ENCODE peak calls at places on chromosomes 5 and 9, in four cellular contexts. One of them, this sample, is unnamed.
A peak's percentile ranks its signal among the peaks of the same experiment; 100 is the strongest.

GRCh38 chr9:76321185-76321828 is 72.9 kb downstream of the RFK start:
- DNase-seq in GM12878: no peak
- DNase-seq in K562: peak; percentile 13
- DNase-seq in HepG2: no peak
- DNase-seq in this sample: no peak

GRCh38 chr9:11149065-11149464 is 536.3 kb upstream of the PTPRD start:
- DNase-seq in GM12878: no peak
- DNase-seq in K562: no peak
- DNase-seq in HepG2: no peak
- DNase-seq in this sample: no peak

GRCh38 chr5:108801776-108802175 is 54.1 kb downstream of the FER start:
- DNase-seq in GM12878: no peak
- DNase-seq in K562: no peak
- DNase-seq in HepG2: peak; percentile 40
- DNase-seq in this sample: no peak

GRCh38 chr5:23012842-23013241 is 159.7 kb upstream of the CDH12 start:
- DNase-seq in GM12878: peak; percentile 17
- DNase-seq in K562: no peak
- DNase-seq in HepG2: no peak
- DNase-seq in this sample: no peak

GRCh38 chr5:79868271-79868670 is 122.8 kb downstream of the MTX3 start:
- DNase-seq in GM12878: no peak
- DNase-seq in K562: no peak
- DNase-seq in HepG2: no peak
- DNase-seq in this sample: no peak

GRCh38 chr5:81506900-81507588 is 113.1 kb upstream of the ACOT12 start:
- DNase-seq in GM12878: peak; percentile 67
- DNase-seq in K562: peak; percentile 75
- DNase-seq in HepG2: peak; percentile 45
- DNase-seq in this sample: peak; percentile 68

GRCh38 chr9:34332370-34332964 is 3.1 kb downstream of the NUDT2 start:
- DNase-seq in GM12878: peak; percentile 12
- DNase-seq in K562: peak; percentile 14
- DNase-seq in HepG2: peak; percentile 60
- DNase-seq in this sample: peak; percentile 31

GRCh38 chr9:36165766-36166149 is 3.4 kb upstream of the CCIN start:
- DNase-seq in GM12878: no peak
- DNase-seq in K562: no peak
- DNase-seq in HepG2: no peak
- DNase-seq in this sample: no peak

GRCh38 chr5:141001854-141002666 is 35.8 kb downstream of the PCDHAC2 start:
- DNase-seq in GM12878: no peak
- DNase-seq in K562: no peak
- DNase-seq in HepG2: no peak
- DNase-seq in this sample: peak; percentile 17

GRCh38 chr9:38096238-38096805 is 27.3 kb upstream of the SHB start:
- DNase-seq in GM12878: no peak
- DNase-seq in K562: no peak
- DNase-seq in HepG2: no peak
- DNase-seq in this sample: no peak

GRCh38 chr9:116870566-116870965 is 183.5 kb downstream of the TRIM32 start:
- DNase-seq in GM12878: no peak
- DNase-seq in K562: no peak
- DNase-seq in HepG2: peak; percentile 2
- DNase-seq in this sample: no peak

GRCh38 chr5:100668511-100668910 is 133.3 kb downstream of the FAM174A start:
- DNase-seq in GM12878: no peak
- DNase-seq in K562: no peak
- DNase-seq in HepG2: no peak
- DNase-seq in this sample: no peak

GRCh38 chr5:113147088-113147487 is 170.5 kb downstream of the DCP2 start:
- DNase-seq in GM12878: no peak
- DNase-seq in K562: no peak
- DNase-seq in HepG2: no peak
- DNase-seq in this sample: no peak

GRCh38 chr5:5751987-5752386 is 329.5 kb downstream of the ICE1 start:
- DNase-seq in GM12878: peak; percentile 28
- DNase-seq in K562: no peak
- DNase-seq in HepG2: no peak
- DNase-seq in this sample: no peak

GRCh38 chr5:178180141-178180863 is 6.9 kb downstream of the GMCL2 start:
- DNase-seq in GM12878: no peak
- DNase-seq in K562: no peak
- DNase-seq in HepG2: no peak
- DNase-seq in this sample: no peak

GRCh38 chr9:15513335-15513734 is 2.6 kb upstream of the PSIP1 start:
- DNase-seq in GM12878: no peak
- DNase-seq in K562: peak; percentile 19
- DNase-seq in HepG2: peak; percentile 32
- DNase-seq in this sample: peak; percentile 15

GRCh38 chr5:180467028-180467427 is 27.2 kb upstream of the CNOT6 start:
- DNase-seq in GM12878: no peak
- DNase-seq in K562: no peak
- DNase-seq in HepG2: no peak
- DNase-seq in this sample: no peak

GRCh38 chr5:97375959-97376358 is 192.9 kb upstream of the RIOK2 start:
- DNase-seq in GM12878: no peak
- DNase-seq in K562: no peak
- DNase-seq in HepG2: no peak
- DNase-seq in this sample: no peak

GRCh38 chr9:37760416-37761165 is 7.0 kb downstream of the TRMT10B start:
- DNase-seq in GM12878: no peak
- DNase-seq in K562: no peak
- DNase-seq in HepG2: peak; percentile 20
- DNase-seq in this sample: no peak

GRCh38 chr5:36054646-36055045 is 12.0 kb downstream of the UGT3A2 start:
- DNase-seq in GM12878: no peak
- DNase-seq in K562: no peak
- DNase-seq in HepG2: no peak
- DNase-seq in this sample: no peak

GRCh38 chr9:88052446-88052845 is 78.1 kb upstream of the CDK20 start:
- DNase-seq in GM12878: no peak
- DNase-seq in K562: no peak
- DNase-seq in HepG2: no peak
- DNase-seq in this sample: no peak

GRCh38 chr5:178333821-178334481 is 101.3 kb upstream of the PHYKPL start:
- DNase-seq in GM12878: no peak
- DNase-seq in K562: no peak
- DNase-seq in HepG2: no peak
- DNase-seq in this sample: no peak

GRCh38 chr5:6125781-6126180 is 252.6 kb downstream of the MED10 start:
- DNase-seq in GM12878: no peak
- DNase-seq in K562: no peak
- DNase-seq in HepG2: no peak
- DNase-seq in this sample: no peak

GRCh38 chr5:135396459-135397055 is 2.5 kb downstream of the MACROH2A1 start:
- DNase-seq in GM12878: no peak
- DNase-seq in K562: no peak
- DNase-seq in HepG2: no peak
- DNase-seq in this sample: no peak

GRCh38 chr9:108636023-108636422 is 219.8 kb downstream of the ACTL7B start:
- DNase-seq in GM12878: no peak
- DNase-seq in K562: no peak
- DNase-seq in HepG2: no peak
- DNase-seq in this sample: peak; percentile 19

GRCh38 chr9:97046228-97046627 is 7.3 kb upstream of the CTSV start:
- DNase-seq in GM12878: no peak
- DNase-seq in K562: no peak
- DNase-seq in HepG2: peak; percentile 36
- DNase-seq in this sample: no peak

GRCh38 chr5:148145916-148146315 is 22.4 kb upstream of the SPINK14 start:
- DNase-seq in GM12878: no peak
- DNase-seq in K562: no peak
- DNase-seq in HepG2: peak; percentile 77
- DNase-seq in this sample: no peak

GRCh38 chr5:114346171-114346570 is 15.7 kb upstream of the KCNN2 start:
- DNase-seq in GM12878: no peak
- DNase-seq in K562: no peak
- DNase-seq in HepG2: no peak
- DNase-seq in this sample: no peak

GRCh38 chr5:55102345-55102744 is at the start of gene GZMA:
- DNase-seq in GM12878: no peak
- DNase-seq in K562: no peak
- DNase-seq in HepG2: no peak
- DNase-seq in this sample: no peak

GRCh38 chr9:85178486-85178885 is 509.0 kb downstream of the NTRK2 start:
- DNase-seq in GM12878: no peak
- DNase-seq in K562: no peak
- DNase-seq in HepG2: no peak
- DNase-seq in this sample: no peak

GRCh38 chr5:151153300-151153699 is 4.3 kb downstream of the ANXA6 start:
- DNase-seq in GM12878: no peak
- DNase-seq in K562: no peak
- DNase-seq in HepG2: no peak
- DNase-seq in this sample: no peak

GRCh38 chr9:8266861-8267260 is 467.3 kb upstream of the DMAC1 start:
- DNase-seq in GM12878: no peak
- DNase-seq in K562: no peak
- DNase-seq in HepG2: no peak
- DNase-seq in this sample: no peak

GRCh38 chr9:8259028-8259427 is 459.4 kb upstream of the DMAC1 start:
- DNase-seq in GM12878: no peak
- DNase-seq in K562: no peak
- DNase-seq in HepG2: no peak
- DNase-seq in this sample: no peak

GRCh38 chr9:8261737-8262136 is 462.2 kb upstream of the DMAC1 start:
- DNase-seq in GM12878: no peak
- DNase-seq in K562: no peak
- DNase-seq in HepG2: no peak
- DNase-seq in this sample: no peak

GRCh38 chr9:8268216-8268878 is 468.8 kb upstream of the DMAC1 start:
- DNase-seq in GM12878: no peak
- DNase-seq in K562: no peak
- DNase-seq in HepG2: no peak
- DNase-seq in this sample: no peak

GRCh38 chr9:8262625-8263622 is 463.3 kb upstream of the DMAC1 start:
- DNase-seq in GM12878: no peak
- DNase-seq in K562: no peak
- DNase-seq in HepG2: no peak
- DNase-seq in this sample: no peak
- TF ChIP-seq FOXK2 in GM12878: no peak
- TF ChIP-seq FOXK2 in K562: no peak
- TF ChIP-seq FOXK2 in HepG2: no peak
- TF ChIP-seq FOXK2 in this sample: no peak

GRCh38 chr9:14380061-14380836 is 66.3 kb upstream of the NFIB start:
- DNase-seq in GM12878: no peak
- DNase-seq in K562: no peak
- DNase-seq in HepG2: no peak
- DNase-seq in this sample: no peak

GRCh38 chr9:14379280-14379679 is 65.3 kb upstream of the NFIB start:
- DNase-seq in GM12878: no peak
- DNase-seq in K562: no peak
- DNase-seq in HepG2: no peak
- DNase-seq in this sample: no peak

GRCh38 chr9:14383815-14384214 is 69.9 kb upstream of the NFIB start:
- DNase-seq in GM12878: no peak
- DNase-seq in K562: no peak
- DNase-seq in HepG2: no peak
- DNase-seq in this sample: no peak

GRCh38 chr9:14389146-14389545 is 75.2 kb upstream of the NFIB start:
- DNase-seq in GM12878: no peak
- DNase-seq in K562: no peak
- DNase-seq in HepG2: no peak
- DNase-seq in this sample: no peak

DNA sequence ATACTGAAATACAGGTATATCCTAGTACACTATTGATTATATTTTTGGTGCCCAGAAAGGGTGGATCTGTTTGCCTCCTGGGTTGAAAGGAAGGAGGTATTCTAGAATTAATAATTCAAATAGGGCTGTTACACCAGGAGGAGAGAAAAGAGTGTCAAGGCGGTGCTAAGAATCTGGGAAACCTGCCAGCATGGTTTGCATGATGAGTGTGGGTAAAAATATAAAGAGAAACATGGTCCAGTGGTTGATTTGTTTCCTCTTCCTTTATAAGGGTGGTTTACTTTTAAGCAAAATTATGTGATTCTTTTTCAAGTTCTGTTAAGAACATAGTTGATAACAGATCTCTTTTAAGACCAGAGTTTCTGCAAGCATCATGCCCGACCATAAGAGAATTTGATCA is 69.4 kb upstream of the NFIB start:
- DNase-seq in GM12878: no peak
- DNase-seq in K562: no peak
- DNase-seq in HepG2: no peak
- DNase-seq in this sample: no peak
- TF ChIP-seq FOXK2 in GM12878: no peak
- TF ChIP-seq FOXK2 in K562: no peak
- TF ChIP-seq FOXK2 in HepG2: no peak
- TF ChIP-seq FOXK2 in this sample: no peak

DNA sequence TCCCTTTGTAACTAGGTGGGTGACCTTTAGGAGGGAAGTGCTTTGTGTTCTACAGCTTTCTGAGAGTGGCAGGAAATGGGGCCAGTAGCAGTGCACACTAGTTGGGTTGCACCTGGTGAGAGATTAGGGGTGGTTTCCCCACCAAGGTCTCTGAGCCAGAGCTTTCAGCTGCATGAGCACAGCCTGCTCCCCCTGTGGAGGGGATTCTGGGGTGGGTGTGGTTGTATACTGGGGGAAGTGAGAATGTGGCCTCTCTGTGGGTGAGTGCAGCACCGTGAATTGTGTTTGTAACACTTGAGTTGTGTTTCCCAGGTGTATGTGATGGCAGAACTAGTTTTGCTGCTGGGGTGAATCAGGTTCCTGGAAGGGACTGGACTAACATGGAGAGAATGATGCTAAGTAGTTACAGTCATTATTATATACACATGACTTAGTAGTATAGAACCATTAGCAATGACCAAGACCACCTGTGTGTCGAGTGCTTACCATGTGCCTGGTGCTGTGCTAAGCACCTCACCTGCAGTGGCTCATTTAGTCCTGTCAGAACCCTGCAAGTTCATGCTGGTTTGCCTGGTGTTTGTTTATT is 11.8 kb upstream of the CXXC5 start:
- DNase-seq in GM12878: peak; percentile 97
- DNase-seq in K562: peak; percentile 44
- DNase-seq in HepG2: no peak
- DNase-seq in this sample: no peak
- TF ChIP-seq FOXK2 in GM12878: no peak
- TF ChIP-seq FOXK2 in K562: no peak
- TF ChIP-seq FOXK2 in HepG2: no peak
- TF ChIP-seq FOXK2 in this sample: no peak

DNA sequence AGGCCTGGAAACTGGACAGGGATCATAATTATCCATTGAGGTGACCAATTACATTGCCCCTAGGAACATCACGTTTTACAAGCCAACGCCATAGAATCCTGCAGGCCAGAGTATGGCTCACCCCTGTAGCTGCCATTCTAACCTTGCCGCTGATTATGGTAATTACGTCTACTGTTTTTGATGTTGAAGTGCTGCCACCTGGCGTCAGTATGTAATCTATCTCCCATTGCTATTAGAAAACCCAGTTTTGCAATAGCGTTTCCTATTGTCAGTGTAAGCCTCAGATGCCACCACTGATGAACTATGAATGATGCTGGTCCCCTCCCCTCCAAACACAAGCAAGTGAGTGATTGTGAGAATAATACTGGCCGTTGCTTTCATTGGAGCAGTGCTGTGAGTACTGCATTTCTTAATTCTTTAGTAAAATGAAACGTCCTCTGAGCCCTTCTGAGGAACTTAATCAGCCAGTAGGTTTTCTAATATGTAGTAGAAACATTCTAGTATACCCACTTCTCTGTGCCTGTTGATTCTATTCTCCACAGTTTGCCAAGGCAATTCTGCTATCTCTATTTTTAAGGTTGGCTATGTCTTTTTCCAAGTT is 100.5 kb upstream of the NMUR2 start:
- DNase-seq in GM12878: no peak
- DNase-seq in K562: peak; percentile 17
- DNase-seq in HepG2: peak; percentile 41
- DNase-seq in this sample: peak; percentile 41
- TF ChIP-seq FOXK2 in GM12878: no peak
- TF ChIP-seq FOXK2 in K562: no peak
- TF ChIP-seq FOXK2 in HepG2: no peak
- TF ChIP-seq FOXK2 in this sample: no peak